ENCODE peak calls at places on chromosome 18, in eight cellular contexts. R is activated CD4-positive, alpha-beta T cell treated with anti-CD3 and anti-CD28 coated beads, Interleukin-2, amount 50 U/mL, for 4 hours; W is NCI-H345; X is H4; Y is anterior cingulate cortex; G is epithelial cell of esophagus; A is HFFc6; H is fibroblast of pulmonary artery. K is an unnamed sample.

GRCh38 chr18:37567061-37567993 is 1.7 kb upstream of the CELF4 start:
- DNase-seq in A (no peak), X (no peak), H (no peak), R (no peak), Y (no peak), W (peak), G (no peak), K (no peak)

GRCh38 chr18:7415081-7415894 is 151.8 kb upstream of the PTPRM start:
- DNase-seq in G (peak), X (no peak), Y (no peak), A (no peak), R (no peak), H (peak), W (no peak), K (peak)

GRCh38 chr18:35220424-35220823 is 20.4 kb upstream of the ZNF397 start:
- DNase-seq in X (no peak), Y (no peak), G (no peak), A (no peak), W (no peak), R (no peak), H (no peak), K (no peak)

GRCh38 chr18:51092097-51092496 is 62.1 kb downstream of the SMAD4 start:
- DNase-seq in R (no peak), Y (no peak), A (no peak), W (no peak), X (no peak), G (no peak), H (no peak), K (no peak)

GRCh38 chr18:69401475-69402218 is 959 bp downstream of the DOK6 start:
- DNase-seq in G (peak), X (no peak), H (peak), R (no peak), A (no peak), W (peak), Y (peak), K (peak)

GRCh38 chr18:9653390-9653789 is 39.0 kb upstream of the PPP4R1 start:
- DNase-seq in Y (peak), X (peak), A (no peak), H (no peak), W (no peak), R (no peak), G (no peak), K (no peak)

GRCh38 chr18:8491516-8491915 is 117.7 kb upstream of the RAB12 start:
- DNase-seq in G (no peak), H (no peak), X (no peak), R (no peak), Y (no peak), A (no peak), W (no peak), K (no peak)

GRCh38 chr18:45910405-45911023 is 56.6 kb downstream of the EPG5 start:
- DNase-seq in W (peak), X (peak), H (peak), Y (no peak), A (peak), R (peak), G (peak), K (peak)

GRCh38 chr18:7617738-7618422 is 50.8 kb downstream of the PTPRM start:
- DNase-seq in A (peak), H (peak), Y (no peak), X (peak), R (no peak), G (peak), W (no peak), K (peak)

GRCh38 chr18:73777356-73778051 is 370.1 kb downstream of the FBXO15 start:
- DNase-seq in G (no peak), R (no peak), H (peak), A (no peak), X (no peak), Y (no peak), W (no peak), K (no peak)

GRCh38 chr18:31241425-31241824 is 76.5 kb upstream of the DSG1 start:
- DNase-seq in W (no peak), R (no peak), G (peak), Y (no peak), H (no peak), X (no peak), A (no peak), K (no peak)

GRCh38 chr18:36672437-36673344 is 156.1 kb downstream of the TPGS2 start:
- DNase-seq in Y (no peak), W (peak), G (peak), A (peak), R (no peak), H (peak), X (no peak), K (peak)

GRCh38 chr18:13810950-13811485 is 12.9 kb upstream of the MC5R start:
- DNase-seq in H (no peak), A (no peak), X (peak), R (no peak), W (no peak), Y (no peak), G (peak), K (no peak)

GRCh38 chr18:28736223-28736622 is 559.3 kb upstream of the CDH2 start:
- DNase-seq in H (no peak), W (no peak), R (no peak), G (no peak), A (no peak), X (no peak), Y (no peak), K (peak)

GRCh38 chr18:77068321-77068841 is 64.2 kb downstream of the MBP start:
- DNase-seq in H (peak), Y (no peak), A (peak), G (peak), R (peak), W (no peak), X (no peak), K (peak)

GRCh38 chr18:33195795-33196194 is 244.7 kb downstream of the CCDC178 start:
- DNase-seq in A (no peak), W (no peak), R (no peak), Y (no peak), G (no peak), X (no peak), H (no peak), K (no peak)

GRCh38 chr18:58558514-58558913 is 70.4 kb downstream of the ALPK2 start:
- DNase-seq in X (no peak), R (no peak), W (no peak), G (no peak), Y (no peak), A (no peak), H (no peak), K (no peak)

GRCh38 chr18:58581265-58581664 is 47.6 kb downstream of the ALPK2 start:
- DNase-seq in Y (no peak), W (no peak), H (peak), R (no peak), X (peak), G (peak), A (peak), K (peak)

GRCh38 chr18:59087391-59087790 is 52.3 kb upstream of the SEC11C start:
- DNase-seq in A (no peak), H (no peak), X (no peak), W (no peak), R (no peak), G (peak), Y (no peak), K (peak)

GRCh38 chr18:76658627-76659026 is 163.6 kb upstream of the ZNF516 start:
- DNase-seq in H (no peak), G (no peak), X (no peak), Y (no peak), W (no peak), A (no peak), R (no peak), K (peak)

GRCh38 chr18:50203801-50204604 is 9.1 kb upstream of the MYO5B start:
- DNase-seq in R (no peak), Y (peak), A (no peak), H (peak), W (peak), X (peak), G (peak), K (peak)

GRCh38 chr18:48036641-48037421 is 106.4 kb upstream of the SMAD2 start:
- DNase-seq in X (no peak), R (no peak), H (no peak), W (peak), G (no peak), A (no peak), Y (no peak), K (peak)

GRCh38 chr18:39721712-39722111 is 2156.1 kb upstream of the CELF4 start:
- DNase-seq in R (no peak), A (no peak), G (no peak), W (no peak), Y (no peak), X (no peak), H (no peak), K (peak)